ENCODE peak calls at places on chromosomes 11 and 22, in eight cellular contexts. K is HCT116, Y is transverse colon, V is Panc1, Q is SK-N-SH, T is upper lobe of left lung, A is sigmoid colon, L is endothelial cell of umbilical vein. H is an unnamed sample.

GRCh38 chr11:131690362-131690761 is 319.9 kb downstream of the NTM start:
- DNase-seq in K (no peak), Y (no peak), V (no peak), Q (no peak), T (peak; percentile 73), A (no peak), L (no peak), H (no peak)

GRCh38 chr11:102831709-102832492 is 11.5 kb downstream of the MMP3 start:
- DNase-seq in K (no peak), Y (no peak), V (no peak), Q (no peak), T (no peak), A (no peak), L (no peak), H (no peak)

GRCh38 chr11:94171693-94172440 is 43.2 kb downstream of the PANX1 start:
- DNase-seq in K (peak; percentile 16), Y (peak; percentile 34), V (peak; percentile 8), Q (peak; percentile 39), T (no peak), A (no peak), L (peak; percentile 52), H (no peak)

GRCh38 chr22:37521236-37521739 is 2.1 kb upstream of the CARD10 start:
- DNase-seq in K (no peak), Y (peak; percentile 64), V (no peak), Q (no peak), T (no peak), A (no peak), L (no peak), H (no peak)

GRCh38 chr22:38543822-38544221 is 26.2 kb downstream of the DMC1 start:
- DNase-seq in K (no peak), Y (no peak), V (no peak), Q (no peak), T (no peak), A (no peak), L (no peak), H (no peak)

GRCh38 chr11:86784247-86784681 is 16.1 kb upstream of the PRSS23 start:
- DNase-seq in K (no peak), Y (no peak), V (no peak), Q (no peak), T (no peak), A (peak; percentile 76), L (no peak), H (no peak)

GRCh38 chr22:33896801-33897620 is 23.3 kb downstream of the LARGE1 start:
- DNase-seq in K (no peak), Y (no peak), V (no peak), Q (peak; percentile 32), T (no peak), A (no peak), L (no peak), H (no peak)

GRCh38 chr11:124214027-124214426 is 26.9 kb upstream of the OR8G1 start:
- DNase-seq in K (no peak), Y (no peak), V (no peak), Q (no peak), T (no peak), A (no peak), L (no peak), H (no peak)

GRCh38 chr11:46858920-46859531 is 12.9 kb upstream of the CKAP5 start:
- DNase-seq in K (no peak), Y (no peak), V (no peak), Q (no peak), T (no peak), A (no peak), L (no peak), H (no peak)

GRCh38 chr11:32331098-32331497 is 104.2 kb downstream of the WT1 start:
- DNase-seq in K (no peak), Y (no peak), V (no peak), Q (no peak), T (no peak), A (no peak), L (no peak), H (no peak)

GRCh38 chr22:20292108-20292507 is 24.0 kb upstream of the RTN4R start:
- DNase-seq in K (no peak), Y (no peak), V (no peak), Q (no peak), T (no peak), A (no peak), L (no peak), H (no peak)

GRCh38 chr11:126518130-126518995 is 162.9 kb downstream of the ST3GAL4 start:
- DNase-seq in K (no peak), Y (no peak), V (no peak), Q (peak; percentile 81), T (no peak), A (peak; percentile 32), L (no peak), H (no peak)

GRCh38 chr11:2235588-2236326 is 34.6 kb downstream of the ASCL2 start:
- DNase-seq in K (no peak), Y (no peak), V (no peak), Q (no peak), T (peak; percentile 43), A (peak; percentile 34), L (no peak), H (no peak)

GRCh38 chr11:28123151-28123571 is 15.0 kb downstream of the METTL15 start:
- DNase-seq in K (no peak), Y (no peak), V (no peak), Q (no peak), T (no peak), A (no peak), L (peak; percentile 53), H (no peak)

GRCh38 chr11:57327721-57328120 is 3.0 kb upstream of the TNKS1BP1 start:
- DNase-seq in K (no peak), Y (no peak), V (no peak), Q (no peak), T (no peak), A (no peak), L (no peak), H (no peak)

GRCh38 chr11:31106326-31106725 is 263.2 kb downstream of the DCDC1 start:
- DNase-seq in K (no peak), Y (no peak), V (no peak), Q (no peak), T (no peak), A (no peak), L (no peak), H (no peak)

GRCh38 chr11:134289789-134290188 is 13.6 kb downstream of the GLB1L3 start:
- DNase-seq in K (no peak), Y (no peak), V (no peak), Q (no peak), T (peak; percentile 71), A (no peak), L (no peak), H (no peak)

GRCh38 chr11:65417702-65418430 is 4.7 kb upstream of the NEAT1 start:
- DNase-seq in K (no peak), Y (peak; percentile 63), V (no peak), Q (peak; percentile 41), T (peak; percentile 80), A (peak; percentile 92), L (peak; percentile 26), H (peak; percentile 83)

GRCh38 chr11:2675540-2675939 is 24.3 kb downstream of the KCNQ1OT1 start:
- DNase-seq in K (no peak), Y (no peak), V (no peak), Q (peak; percentile 90), T (no peak), A (peak; percentile 77), L (no peak), H (peak; percentile 52)

GRCh38 chr11:122981388-122982264 is at the start of gene BSX:
- DNase-seq in K (no peak), Y (peak; percentile 12), V (no peak), Q (no peak), T (peak; percentile 92), A (no peak), L (peak; percentile 38), H (no peak)

GRCh38 chr11:118768715-118769114 is 22.2 kb downstream of the DDX6 start:
- DNase-seq in K (no peak), Y (no peak), V (no peak), Q (no peak), T (no peak), A (no peak), L (no peak), H (no peak)

GRCh38 chr11:44955019-44955738 is 4.5 kb upstream of the TP53I11 start:
- DNase-seq in K (no peak), Y (peak; percentile 66), V (no peak), Q (no peak), T (no peak), A (peak; percentile 90), L (peak; percentile 97), H (peak; percentile 86)

GRCh38 chr11:35525501-35526175 is at the start of gene PAMR1:
- DNase-seq in K (no peak), Y (peak; percentile 29), V (no peak), Q (no peak), T (peak; percentile 65), A (peak; percentile 89), L (no peak), H (peak; percentile 81)

DNA sequence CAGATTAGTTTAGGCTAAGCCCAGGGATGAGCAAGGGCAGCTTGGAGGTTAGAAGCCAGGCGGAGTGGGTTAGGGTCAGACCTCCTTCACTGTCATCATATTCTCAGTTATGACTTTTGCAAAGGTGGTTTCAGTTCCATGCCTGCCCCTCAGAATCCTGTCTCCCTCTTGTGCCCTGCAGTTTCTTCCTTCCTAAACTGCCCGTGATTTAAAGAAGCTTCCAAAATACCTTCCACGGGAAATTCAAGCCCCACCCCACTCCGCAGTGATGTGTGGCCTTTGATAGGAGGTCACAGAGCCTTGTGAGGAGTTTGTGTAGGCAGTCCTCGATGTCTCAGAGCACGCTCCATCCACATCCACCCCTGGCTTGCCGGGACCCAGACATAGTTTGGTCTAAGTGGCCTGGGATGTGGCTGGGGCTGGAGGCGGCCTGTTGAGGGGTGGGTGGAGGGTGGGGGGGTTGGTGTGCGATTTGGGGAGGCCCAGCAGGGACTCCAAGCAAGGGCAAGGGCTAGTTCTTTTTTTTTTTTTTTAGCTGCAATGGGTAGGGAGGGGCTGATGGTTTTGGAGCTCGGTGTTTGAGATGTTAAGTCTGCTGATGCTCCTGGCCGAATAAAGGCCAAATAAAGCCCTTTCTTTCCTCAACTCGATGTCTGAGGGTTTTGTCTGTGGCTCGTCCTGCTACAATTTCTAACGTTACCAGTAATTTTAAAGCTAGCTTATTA is 1.6 kb upstream of the IFITM1 start:
- DNase-seq in K (no peak), Y (no peak), V (no peak), Q (no peak), T (no peak), A (no peak), L (no peak), H (no peak)
- TF ChIP-seq POLR2AphosphoS5 in K (no peak), Y (peak; percentile 28), V (no peak), Q (no peak), T (no peak), A (no peak), L (no peak), H (no peak)

GRCh38 chr22:49011379-49011768 is 816.3 kb downstream of the BRD1 start:
- DNase-seq in K (no peak), Y (no peak), V (no peak), Q (peak; percentile 14), T (peak; percentile 40), A (peak; percentile 25), L (no peak), H (no peak)
- H3K27me3 ChIP-seq in K (peaks cover 37% of the 10 kb centered on the region), Y (no peaks in the 10 kb centered on the region), V (no peaks in the 10 kb centered on the region), Q (peaks cover 14% of the 10 kb centered on the region), T (no peaks in the 10 kb centered on the region), A (no peaks in the 10 kb centered on the region), L (no peaks in the 10 kb centered on the region), H (peaks cover 58% of the 10 kb centered on the region)

GRCh38 chr11:120645639-120646038 is 134.1 kb downstream of the GRIK4 start:
- DNase-seq in K (no peak), Y (no peak), V (no peak), Q (no peak), T (no peak), A (no peak), L (no peak), H (no peak)
- TF ChIP-seq POLR2AphosphoS5 in K (no peak), Y (no peak), V (no peak), Q (no peak), T (no peak), A (no peak), L (no peak), H (no peak)

GRCh38 chr22:46104881-46105493 is 45.3 kb upstream of the PPARA start:
- DNase-seq in K (no peak), Y (no peak), V (no peak), Q (no peak), T (peak; percentile 68), A (no peak), L (no peak), H (no peak)
- H3K27me3 ChIP-seq in K (no peaks in the 10 kb centered on the region), Y (no peaks in the 10 kb centered on the region), V (no peaks in the 10 kb centered on the region), Q (no peaks in the 10 kb centered on the region), T (no peaks in the 10 kb centered on the region), A (no peaks in the 10 kb centered on the region), L (no peaks in the 10 kb centered on the region), H (no peaks in the 10 kb centered on the region)

H was measured in suprapubic skin.